ENCODE peak calls at places on chromosome 15, in four cellular contexts. One of them, this sample, is unnamed.

GRCh38 chr15:29968099-29968892 is 114.5 kb upstream of the GOLGA8J start:
- DNase-seq in psoas muscle: no peak
- DNase-seq in transverse colon: no peak
- DNase-seq in heart left ventricle: no peak
- DNase-seq in this sample: no peak

GRCh38 chr15:80989518-80990478 is at the start of gene MESD:
- DNase-seq in psoas muscle: peak
- DNase-seq in transverse colon: peak
- DNase-seq in heart left ventricle: peak
- DNase-seq in this sample: peak

GRCh38 chr15:27826902-27827321 is 272.2 kb downstream of the OCA2 start:
- DNase-seq in psoas muscle: no peak
- DNase-seq in transverse colon: no peak
- DNase-seq in heart left ventricle: no peak
- DNase-seq in this sample: peak

GRCh38 chr15:48402778-48403177 is 71.5 kb downstream of the DUT start:
- DNase-seq in psoas muscle: no peak
- DNase-seq in transverse colon: no peak
- DNase-seq in heart left ventricle: no peak
- DNase-seq in this sample: peak

GRCh38 chr15:29522373-29523276 is 253.0 kb upstream of the NSMCE3 start:
- DNase-seq in psoas muscle: no peak
- DNase-seq in transverse colon: peak
- DNase-seq in heart left ventricle: no peak
- DNase-seq in this sample: no peak

GRCh38 chr15:48355377-48355776 is 24.1 kb downstream of the DUT start:
- DNase-seq in psoas muscle: no peak
- DNase-seq in transverse colon: no peak
- DNase-seq in heart left ventricle: no peak
- DNase-seq in this sample: peak

GRCh38 chr15:74824976-74825375 is 1.5 kb upstream of the CPLX3 start:
- DNase-seq in psoas muscle: no peak
- DNase-seq in transverse colon: no peak
- DNase-seq in heart left ventricle: no peak
- DNase-seq in this sample: no peak

GRCh38 chr15:92323480-92323879 is 70.2 kb upstream of the ST8SIA2 start:
- DNase-seq in psoas muscle: no peak
- DNase-seq in transverse colon: no peak
- DNase-seq in heart left ventricle: no peak
- DNase-seq in this sample: no peak

GRCh38 chr15:73988075-73988969 is 3.8 kb downstream of the STOML1 start:
- DNase-seq in psoas muscle: no peak
- DNase-seq in transverse colon: no peak
- DNase-seq in heart left ventricle: no peak
- DNase-seq in this sample: peak

DNA sequence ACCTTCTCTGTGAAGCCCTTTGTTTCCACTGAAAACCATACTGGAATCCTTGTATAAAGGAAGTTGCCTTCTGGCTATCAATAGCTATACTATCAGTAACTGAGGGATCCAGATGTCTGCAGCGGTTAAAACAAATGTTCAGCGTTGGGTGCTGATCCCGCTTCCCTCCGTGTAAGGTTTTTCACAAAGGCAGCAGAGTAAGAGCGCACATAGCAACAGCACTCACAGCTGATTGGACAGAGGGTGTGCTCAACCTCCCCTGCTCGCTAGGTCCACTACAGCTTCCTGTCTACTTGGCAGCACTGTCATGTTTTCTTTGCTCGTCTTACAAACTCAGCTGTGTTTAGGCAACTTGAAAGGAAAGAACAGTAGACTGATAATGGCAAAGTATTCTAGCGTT is 27.3 kb downstream of the ATOSA start:
- DNase-seq in psoas muscle: peak
- DNase-seq in transverse colon: peak
- DNase-seq in heart left ventricle: peak
- DNase-seq in this sample: peak
- H3K4me3 ChIP-seq in psoas muscle: peak
- H3K4me3 ChIP-seq in transverse colon: peak
- H3K4me3 ChIP-seq in heart left ventricle: no peak
- H3K4me3 ChIP-seq in this sample: peak

GRCh38 chr15:84947947-84948830 is 33.5 kb upstream of the PDE8A start:
- DNase-seq in psoas muscle: no peak
- DNase-seq in transverse colon: no peak
- DNase-seq in heart left ventricle: peak
- DNase-seq in this sample: peak
- H3K4me3 ChIP-seq in psoas muscle: no peak
- H3K4me3 ChIP-seq in transverse colon: no peak
- H3K4me3 ChIP-seq in heart left ventricle: no peak
- H3K4me3 ChIP-seq in this sample: no peak

GRCh38 chr15:34436126-34436955 is 1.3 kb downstream of the GOLGA8A start:
- DNase-seq in psoas muscle: no peak
- DNase-seq in transverse colon: no peak
- DNase-seq in heart left ventricle: no peak
- DNase-seq in this sample: peak
- H3K4me3 ChIP-seq in psoas muscle: peak
- H3K4me3 ChIP-seq in transverse colon: peak
- H3K4me3 ChIP-seq in heart left ventricle: peak
- H3K4me3 ChIP-seq in this sample: peak

GRCh38 chr15:41930867-41931222 is 37.0 kb upstream of the SPTBN5 start:
- DNase-seq in psoas muscle: no peak
- DNase-seq in transverse colon: no peak
- DNase-seq in heart left ventricle: no peak
- DNase-seq in this sample: no peak
- H3K4me3 ChIP-seq in psoas muscle: no peak
- H3K4me3 ChIP-seq in transverse colon: no peak
- H3K4me3 ChIP-seq in heart left ventricle: no peak
- H3K4me3 ChIP-seq in this sample: no peak